ENCODE peak calls at places on chromosome 4, in nine cellular contexts. One of them, this sample, is unnamed.

GRCh38 chr4:186258216-186258811 is 7.7 kb upstream of the F11 start:
- DNase-seq in CD8-positive, alpha-beta memory T cell: no peak
- DNase-seq in hippocampal formation: no peak
- DNase-seq in fibroblast of the conjunctiva: no peak
- DNase-seq in GM23248: no peak
- DNase-seq in AG10803: no peak
- DNase-seq in amniotic stem cell: no peak
- DNase-seq in HT1080: no peak
- DNase-seq in stimulated activated CD4-positive, alpha-beta T cell treated with anti-CD3 and anti-CD28 coated beads, Interleukin-4, amount 100 ng/mL, for 24 hours: no peak
- DNase-seq in this sample: peak

GRCh38 chr4:145824469-145824868 is 114.2 kb downstream of the ZNF827 start:
- DNase-seq in amniotic stem cell: no peak
- DNase-seq in AG10803: no peak
- DNase-seq in stimulated activated CD4-positive, alpha-beta T cell treated with anti-CD3 and anti-CD28 coated beads, Interleukin-4, amount 100 ng/mL, for 24 hours: no peak
- DNase-seq in fibroblast of the conjunctiva: no peak
- DNase-seq in HT1080: no peak
- DNase-seq in CD8-positive, alpha-beta memory T cell: no peak
- DNase-seq in hippocampal formation: no peak
- DNase-seq in GM23248: no peak
- DNase-seq in this sample: no peak

GRCh38 chr4:70425306-70425705 is 27.6 kb downstream of the OPRPN start:
- DNase-seq in CD8-positive, alpha-beta memory T cell: no peak
- DNase-seq in amniotic stem cell: no peak
- DNase-seq in HT1080: no peak
- DNase-seq in AG10803: no peak
- DNase-seq in stimulated activated CD4-positive, alpha-beta T cell treated with anti-CD3 and anti-CD28 coated beads, Interleukin-4, amount 100 ng/mL, for 24 hours: no peak
- DNase-seq in GM23248: no peak
- DNase-seq in hippocampal formation: no peak
- DNase-seq in fibroblast of the conjunctiva: no peak
- DNase-seq in this sample: no peak

GRCh38 chr4:110878992-110879391 is 256.1 kb upstream of the PITX2 start:
- DNase-seq in hippocampal formation: no peak
- DNase-seq in CD8-positive, alpha-beta memory T cell: no peak
- DNase-seq in amniotic stem cell: no peak
- DNase-seq in AG10803: no peak
- DNase-seq in GM23248: no peak
- DNase-seq in stimulated activated CD4-positive, alpha-beta T cell treated with anti-CD3 and anti-CD28 coated beads, Interleukin-4, amount 100 ng/mL, for 24 hours: no peak
- DNase-seq in HT1080: no peak
- DNase-seq in fibroblast of the conjunctiva: no peak
- DNase-seq in this sample: no peak

GRCh38 chr4:108685036-108685686 is 34.8 kb downstream of the OSTC start:
- DNase-seq in fibroblast of the conjunctiva: no peak
- DNase-seq in stimulated activated CD4-positive, alpha-beta T cell treated with anti-CD3 and anti-CD28 coated beads, Interleukin-4, amount 100 ng/mL, for 24 hours: no peak
- DNase-seq in AG10803: peak
- DNase-seq in GM23248: peak
- DNase-seq in CD8-positive, alpha-beta memory T cell: no peak
- DNase-seq in HT1080: no peak
- DNase-seq in hippocampal formation: no peak
- DNase-seq in amniotic stem cell: no peak
- DNase-seq in this sample: no peak

GRCh38 chr4:40349561-40350198 is 14.5 kb downstream of the CHRNA9 start:
- DNase-seq in HT1080: peak
- DNase-seq in stimulated activated CD4-positive, alpha-beta T cell treated with anti-CD3 and anti-CD28 coated beads, Interleukin-4, amount 100 ng/mL, for 24 hours: no peak
- DNase-seq in AG10803: peak
- DNase-seq in GM23248: peak
- DNase-seq in CD8-positive, alpha-beta memory T cell: no peak
- DNase-seq in fibroblast of the conjunctiva: no peak
- DNase-seq in amniotic stem cell: peak
- DNase-seq in hippocampal formation: no peak
- DNase-seq in this sample: no peak

GRCh38 chr4:8849266-8850073 is 22.2 kb downstream of the HMX1 start:
- DNase-seq in GM23248: no peak
- DNase-seq in CD8-positive, alpha-beta memory T cell: no peak
- DNase-seq in hippocampal formation: no peak
- DNase-seq in AG10803: no peak
- DNase-seq in amniotic stem cell: no peak
- DNase-seq in stimulated activated CD4-positive, alpha-beta T cell treated with anti-CD3 and anti-CD28 coated beads, Interleukin-4, amount 100 ng/mL, for 24 hours: no peak
- DNase-seq in fibroblast of the conjunctiva: no peak
- DNase-seq in HT1080: no peak
- DNase-seq in this sample: no peak

GRCh38 chr4:72893354-72894066 is 176.0 kb downstream of the COX18 start:
- DNase-seq in AG10803: no peak
- DNase-seq in HT1080: no peak
- DNase-seq in CD8-positive, alpha-beta memory T cell: no peak
- DNase-seq in hippocampal formation: no peak
- DNase-seq in GM23248: no peak
- DNase-seq in fibroblast of the conjunctiva: no peak
- DNase-seq in amniotic stem cell: no peak
- DNase-seq in stimulated activated CD4-positive, alpha-beta T cell treated with anti-CD3 and anti-CD28 coated beads, Interleukin-4, amount 100 ng/mL, for 24 hours: no peak
- DNase-seq in this sample: no peak

GRCh38 chr4:53899544-53900274 is 164.7 kb downstream of the CHIC2 start:
- DNase-seq in CD8-positive, alpha-beta memory T cell: no peak
- DNase-seq in amniotic stem cell: peak
- DNase-seq in GM23248: peak
- DNase-seq in HT1080: no peak
- DNase-seq in hippocampal formation: no peak
- DNase-seq in fibroblast of the conjunctiva: peak
- DNase-seq in stimulated activated CD4-positive, alpha-beta T cell treated with anti-CD3 and anti-CD28 coated beads, Interleukin-4, amount 100 ng/mL, for 24 hours: no peak
- DNase-seq in AG10803: peak
- DNase-seq in this sample: no peak

GRCh38 chr4:6909970-6910339 is 329 bp downstream of the TBC1D14 start:
- DNase-seq in hippocampal formation: no peak
- DNase-seq in stimulated activated CD4-positive, alpha-beta T cell treated with anti-CD3 and anti-CD28 coated beads, Interleukin-4, amount 100 ng/mL, for 24 hours: peak
- DNase-seq in GM23248: peak
- DNase-seq in fibroblast of the conjunctiva: no peak
- DNase-seq in HT1080: no peak
- DNase-seq in amniotic stem cell: no peak
- DNase-seq in AG10803: no peak
- DNase-seq in CD8-positive, alpha-beta memory T cell: no peak
- DNase-seq in this sample: peak

GRCh38 chr4:23015821-23016220 is 323.1 kb downstream of the GBA3 start:
- DNase-seq in amniotic stem cell: no peak
- DNase-seq in HT1080: no peak
- DNase-seq in CD8-positive, alpha-beta memory T cell: no peak
- DNase-seq in hippocampal formation: no peak
- DNase-seq in stimulated activated CD4-positive, alpha-beta T cell treated with anti-CD3 and anti-CD28 coated beads, Interleukin-4, amount 100 ng/mL, for 24 hours: no peak
- DNase-seq in fibroblast of the conjunctiva: no peak
- DNase-seq in AG10803: peak
- DNase-seq in GM23248: no peak
- DNase-seq in this sample: no peak

GRCh38 chr4:122798101-122798500 is 28.5 kb upstream of the FGF2 start:
- DNase-seq in stimulated activated CD4-positive, alpha-beta T cell treated with anti-CD3 and anti-CD28 coated beads, Interleukin-4, amount 100 ng/mL, for 24 hours: no peak
- DNase-seq in GM23248: peak
- DNase-seq in amniotic stem cell: peak
- DNase-seq in hippocampal formation: peak
- DNase-seq in fibroblast of the conjunctiva: peak
- DNase-seq in AG10803: peak
- DNase-seq in CD8-positive, alpha-beta memory T cell: no peak
- DNase-seq in HT1080: peak
- DNase-seq in this sample: peak

GRCh38 chr4:88878624-88879023 is 178.4 kb downstream of the FAM13A start:
- DNase-seq in stimulated activated CD4-positive, alpha-beta T cell treated with anti-CD3 and anti-CD28 coated beads, Interleukin-4, amount 100 ng/mL, for 24 hours: no peak
- DNase-seq in amniotic stem cell: no peak
- DNase-seq in fibroblast of the conjunctiva: no peak
- DNase-seq in HT1080: no peak
- DNase-seq in AG10803: no peak
- DNase-seq in CD8-positive, alpha-beta memory T cell: no peak
- DNase-seq in GM23248: no peak
- DNase-seq in hippocampal formation: no peak
- DNase-seq in this sample: no peak

GRCh38 chr4:38332699-38333098 is 331.3 kb upstream of the KLF3 start:
- DNase-seq in GM23248: no peak
- DNase-seq in hippocampal formation: no peak
- DNase-seq in fibroblast of the conjunctiva: no peak
- DNase-seq in AG10803: no peak
- DNase-seq in stimulated activated CD4-positive, alpha-beta T cell treated with anti-CD3 and anti-CD28 coated beads, Interleukin-4, amount 100 ng/mL, for 24 hours: no peak
- DNase-seq in amniotic stem cell: no peak
- DNase-seq in CD8-positive, alpha-beta memory T cell: no peak
- DNase-seq in HT1080: no peak
- DNase-seq in this sample: no peak

GRCh38 chr4:84530871-84531270 is 31.8 kb upstream of the NKX6-1 start:
- DNase-seq in CD8-positive, alpha-beta memory T cell: no peak
- DNase-seq in GM23248: peak
- DNase-seq in amniotic stem cell: no peak
- DNase-seq in stimulated activated CD4-positive, alpha-beta T cell treated with anti-CD3 and anti-CD28 coated beads, Interleukin-4, amount 100 ng/mL, for 24 hours: no peak
- DNase-seq in hippocampal formation: no peak
- DNase-seq in AG10803: no peak
- DNase-seq in fibroblast of the conjunctiva: peak
- DNase-seq in HT1080: peak
- DNase-seq in this sample: no peak

GRCh38 chr4:169774466-169775445 is 17.0 kb upstream of the HPF1 start:
- DNase-seq in CD8-positive, alpha-beta memory T cell: no peak
- DNase-seq in stimulated activated CD4-positive, alpha-beta T cell treated with anti-CD3 and anti-CD28 coated beads, Interleukin-4, amount 100 ng/mL, for 24 hours: peak
- DNase-seq in amniotic stem cell: no peak
- DNase-seq in AG10803: no peak
- DNase-seq in GM23248: peak
- DNase-seq in HT1080: no peak
- DNase-seq in hippocampal formation: no peak
- DNase-seq in fibroblast of the conjunctiva: no peak
- DNase-seq in this sample: no peak